ENCODE peak calls at places on chromosomes 1 and 21, in eight cellular contexts. X is tibial nerve, L is kidney tubule cell, M is NCI-H1048, A is COR-L47, K is psoas muscle, R is amniotic stem cell, C is GM12864. N is an unnamed sample.
A peak's percentile ranks its signal among the peaks of the same experiment; 100 is the strongest.

GRCh38 chr1:182248721-182249120 is 142.9 kb downstream of the GLUL start:
- DNase-seq in X (no peak), L (no peak), M (no peak), A (no peak), K (no peak), R (no peak), C (no peak), N (no peak)

GRCh38 chr1:16015960-16016901 is 1.6 kb downstream of the HSPB7 start:
- DNase-seq in X (no peak), L (no peak), M (no peak), A (no peak), K (peak; percentile 95), R (no peak), C (no peak), N (no peak)

GRCh38 chr1:47187226-47187925 is 2.5 kb downstream of the PDZK1IP1 start:
- DNase-seq in X (peak; percentile 3), L (peak; percentile 17), M (no peak), A (no peak), K (no peak), R (no peak), C (no peak), N (no peak)

GRCh38 chr1:195939844-195940243 is 668.4 kb downstream of the KCNT2 start:
- DNase-seq in X (no peak), L (no peak), M (no peak), A (peak; percentile 5), K (no peak), R (no peak), C (no peak), N (no peak)

GRCh38 chr1:220999872-221000863 is 120.9 kb downstream of the HLX start:
- DNase-seq in X (peak; percentile 61), L (no peak), M (no peak), A (no peak), K (no peak), R (no peak), C (no peak), N (no peak)

GRCh38 chr1:100719490-100719889 is at the start of gene VCAM1:
- DNase-seq in X (no peak), L (peak; percentile 64), M (no peak), A (no peak), K (no peak), R (no peak), C (peak; percentile 26), N (peak; percentile 47)

GRCh38 chr1:169348356-169349036 is 19.1 kb downstream of the NME7 start:
- DNase-seq in X (peak; percentile 62), L (peak; percentile 62), M (peak; percentile 18), A (peak; percentile 14), K (no peak), R (peak; percentile 18), C (peak; percentile 19), N (peak; percentile 19)

GRCh38 chr1:61496501-61496900 is 228.4 kb downstream of the TM2D1 start:
- DNase-seq in X (no peak), L (no peak), M (no peak), A (no peak), K (no peak), R (peak; percentile 66), C (no peak), N (no peak)

GRCh38 chr21:32599146-32599925 is 12.8 kb downstream of the CFAP298 start:
- DNase-seq in X (no peak), L (peak; percentile 43), M (no peak), A (peak; percentile 34), K (no peak), R (no peak), C (no peak), N (no peak)

GRCh38 chr1:235878082-235878781 is 11.5 kb upstream of the LYST start:
- DNase-seq in X (peak; percentile 19), L (no peak), M (no peak), A (no peak), K (no peak), R (no peak), C (no peak), N (no peak)

GRCh38 chr21:39523398-39523797 is 71.6 kb downstream of the SH3BGR start:
- DNase-seq in X (no peak), L (no peak), M (no peak), A (no peak), K (no peak), R (no peak), C (no peak), N (no peak)

GRCh38 chr21:46183910-46184624 is at the start of gene SPATC1L:
- DNase-seq in X (no peak), L (peak; percentile 50), M (no peak), A (no peak), K (peak; percentile 75), R (peak; percentile 36), C (peak; percentile 31), N (peak; percentile 39)

GRCh38 chr1:229249854-229250644 is 20.9 kb upstream of the RAB4A start:
- DNase-seq in X (no peak), L (no peak), M (no peak), A (no peak), K (no peak), R (no peak), C (no peak), N (no peak)

GRCh38 chr1:33181038-33181861 is 593 bp downstream of the TRIM62 start:
- DNase-seq in X (no peak), L (peak; percentile 40), M (no peak), A (peak; percentile 44), K (peak; percentile 73), R (no peak), C (no peak), N (no peak)

GRCh38 chr1:102851616-102852015 is 256.7 kb downstream of the COL11A1 start:
- DNase-seq in X (no peak), L (no peak), M (no peak), A (no peak), K (no peak), R (no peak), C (no peak), N (no peak)

GRCh38 chr21:37263827-37264226 is 3.3 kb downstream of the VPS26C start:
- DNase-seq in X (no peak), L (peak; percentile 23), M (no peak), A (no peak), K (no peak), R (no peak), C (no peak), N (no peak)

GRCh38 chr1:79283451-79283850 is 276.9 kb upstream of the ADGRL4 start:
- DNase-seq in X (no peak), L (no peak), M (no peak), A (no peak), K (no peak), R (no peak), C (no peak), N (no peak)

GRCh38 chr1:203631946-203632345 is 5.3 kb downstream of the ATP2B4 start:
- DNase-seq in X (no peak), L (no peak), M (no peak), A (peak; percentile 82), K (no peak), R (no peak), C (no peak), N (no peak)

GRCh38 chr1:244815600-244816099 is 19.8 kb upstream of the COX20 start:
- DNase-seq in X (no peak), L (no peak), M (no peak), A (no peak), K (no peak), R (no peak), C (no peak), N (peak; percentile 30)

GRCh38 chr1:219790834-219791615 is 137.3 kb downstream of the SLC30A10 start:
- DNase-seq in X (no peak), L (peak; percentile 33), M (no peak), A (no peak), K (no peak), R (no peak), C (no peak), N (no peak)

GRCh38 chr1:17919525-17920439 is 164.6 kb downstream of the ACTL8 start:
- DNase-seq in X (no peak), L (peak; percentile 35), M (no peak), A (no peak), K (no peak), R (peak; percentile 13), C (no peak), N (no peak)

GRCh38 chr1:62962794-62963776 is 179.2 kb downstream of the ATG4C start:
- DNase-seq in X (peak; percentile 28), L (peak; percentile 42), M (no peak), A (peak; percentile 16), K (no peak), R (no peak), C (no peak), N (no peak)

GRCh38 chr1:246587606-246588005 is 21.4 kb downstream of the CNST start:
- DNase-seq in X (no peak), L (no peak), M (no peak), A (no peak), K (no peak), R (peak; percentile 19), C (no peak), N (no peak)

GRCh38 chr1:94542088-94542671 is 621 bp upstream of the F3 start:
- DNase-seq in X (peak; percentile 61), L (no peak), M (no peak), A (no peak), K (peak; percentile 74), R (no peak), C (no peak), N (no peak)

GRCh38 chr21:45551816-45552695 is 9.8 kb upstream of the SLC19A1 start:
- DNase-seq in X (no peak), L (no peak), M (no peak), A (no peak), K (peak; percentile 41), R (no peak), C (no peak), N (no peak)

GRCh38 chr1:165143437-165144065 is 213.0 kb downstream of the LMX1A start:
- DNase-seq in X (no peak), L (peak; percentile 33), M (no peak), A (peak; percentile 56), K (peak; percentile 67), R (no peak), C (no peak), N (no peak)

GRCh38 chr1:217534566-217534965 is 96.3 kb downstream of the GPATCH2 start:
- DNase-seq in X (no peak), L (no peak), M (no peak), A (no peak), K (no peak), R (no peak), C (no peak), N (no peak)

GRCh38 chr1:27299385-27300252 is 22.3 kb upstream of the TMEM222 start:
- DNase-seq in X (peak; percentile 55), L (peak; percentile 82), M (no peak), A (no peak), K (peak; percentile 89), R (peak; percentile 97), C (no peak), N (no peak)

GRCh38 chr1:181126871-181127587 is 38.5 kb downstream of the IER5 start:
- DNase-seq in X (no peak), L (peak; percentile 65), M (peak; percentile 50), A (peak; percentile 90), K (no peak), R (no peak), C (no peak), N (no peak)

GRCh38 chr1:184028854-184029623 is 8.5 kb downstream of the COLGALT2 start:
- DNase-seq in X (no peak), L (no peak), M (no peak), A (no peak), K (peak; percentile 66), R (no peak), C (no peak), N (no peak)

GRCh38 chr1:99527078-99527477 is 118.8 kb upstream of the PALMD start:
- DNase-seq in X (no peak), L (no peak), M (no peak), A (no peak), K (no peak), R (no peak), C (no peak), N (no peak)

GRCh38 chr1:201605385-201605747 is 66.4 kb downstream of the NAV1 start:
- DNase-seq in X (no peak), L (no peak), M (no peak), A (no peak), K (no peak), R (no peak), C (no peak), N (no peak)

GRCh38 chr1:22761821-22762220 is 51.2 kb downstream of the EPHB2 start:
- DNase-seq in X (no peak), L (no peak), M (no peak), A (no peak), K (no peak), R (no peak), C (no peak), N (no peak)

GRCh38 chr1:209402697-209403096 is 180.8 kb upstream of the CAMK1G start:
- DNase-seq in X (no peak), L (peak; percentile 81), M (no peak), A (no peak), K (no peak), R (no peak), C (no peak), N (no peak)